ENCODE peak calls at places on chromosomes 11 and 22, in eight cellular contexts. K is right atrium auricular region, M is mammary epithelial cell, Y is brain microvascular endothelial cell, N is fibroblast of mammary gland, D is body of pancreas, Z is psoas muscle, I is SK-N-SH. E is an unnamed sample.

GRCh38 chr22:45263790-45264269 is 20.9 kb upstream of the UPK3A start:
- DNase-seq in K (peak; percentile 88), M (peak; percentile 91), Y (peak; percentile 61), N (peak; percentile 78), D (peak; percentile 88), Z (peak; percentile 88), I (peak; percentile 94), E (peak; percentile 64)

GRCh38 chr22:31036671-31037550 is 44.2 kb upstream of the SMTN start:
- DNase-seq in K (no peak), M (peak; percentile 67), Y (peak; percentile 10), N (peak; percentile 57), D (no peak), Z (no peak), I (no peak), E (no peak)

GRCh38 chr22:44667829-44668189 is 34.2 kb upstream of the PRR5 start:
- DNase-seq in K (no peak), M (no peak), Y (no peak), N (no peak), D (no peak), Z (peak; percentile 16), I (no peak), E (no peak)

GRCh38 chr11:71420455-71421241 is 27.5 kb downstream of the DHCR7 start:
- DNase-seq in K (no peak), M (peak; percentile 21), Y (peak; percentile 24), N (peak; percentile 66), D (peak; percentile 57), Z (no peak), I (peak; percentile 63), E (peak; percentile 41)

GRCh38 chr11:71240061-71240690 is 12.2 kb downstream of the SHANK2 start:
- DNase-seq in K (no peak), M (no peak), Y (no peak), N (no peak), D (no peak), Z (no peak), I (peak; percentile 3), E (no peak)

GRCh38 chr11:62449451-62449851 is 30.6 kb downstream of the SCGB1A1 start:
- DNase-seq in K (no peak), M (peak; percentile 73), Y (no peak), N (no peak), D (no peak), Z (no peak), I (no peak), E (no peak)

GRCh38 chr11:73661035-73661628 is 14.8 kb downstream of the PLEKHB1 start:
- DNase-seq in K (peak; percentile 88), M (peak; percentile 77), Y (peak; percentile 82), N (peak; percentile 80), D (peak; percentile 86), Z (peak; percentile 95), I (peak; percentile 97), E (peak; percentile 81)

GRCh38 chr11:114440121-114440860 is 1.0 kb downstream of the REXO2 start:
- DNase-seq in K (no peak), M (no peak), Y (no peak), N (no peak), D (no peak), Z (no peak), I (peak; percentile 46), E (no peak)

GRCh38 chr22:48754611-48755331 is 1072.9 kb downstream of the BRD1 start:
- DNase-seq in K (peak; percentile 32), M (no peak), Y (no peak), N (no peak), D (no peak), Z (no peak), I (no peak), E (no peak)

GRCh38 chr11:3808846-3809623 is 675 bp downstream of the PGAP2 start:
- DNase-seq in K (no peak), M (peak; percentile 70), Y (no peak), N (peak; percentile 69), D (peak; percentile 77), Z (no peak), I (peak; percentile 68), E (peak; percentile 44)

GRCh38 chr22:19325296-19325950 is 33.9 kb upstream of the CLTCL1 start:
- DNase-seq in K (no peak), M (peak; percentile 52), Y (peak; percentile 25), N (peak; percentile 88), D (no peak), Z (no peak), I (no peak), E (no peak)

GRCh38 chr22:29022101-29022817 is 39.4 kb downstream of the C22orf31 start:
- DNase-seq in K (no peak), M (no peak), Y (no peak), N (no peak), D (no peak), Z (no peak), I (no peak), E (no peak)

GRCh38 chr11:17013548-17014320 is 480 bp downstream of the PLEKHA7 start:
- DNase-seq in K (no peak), M (no peak), Y (no peak), N (no peak), D (peak; percentile 36), Z (peak; percentile 52), I (peak; percentile 64), E (no peak)

GRCh38 chr11:124474079-124474478 is 28.6 kb upstream of the OR8B8 start:
- DNase-seq in K (no peak), M (no peak), Y (no peak), N (no peak), D (no peak), Z (no peak), I (no peak), E (no peak)

DNA sequence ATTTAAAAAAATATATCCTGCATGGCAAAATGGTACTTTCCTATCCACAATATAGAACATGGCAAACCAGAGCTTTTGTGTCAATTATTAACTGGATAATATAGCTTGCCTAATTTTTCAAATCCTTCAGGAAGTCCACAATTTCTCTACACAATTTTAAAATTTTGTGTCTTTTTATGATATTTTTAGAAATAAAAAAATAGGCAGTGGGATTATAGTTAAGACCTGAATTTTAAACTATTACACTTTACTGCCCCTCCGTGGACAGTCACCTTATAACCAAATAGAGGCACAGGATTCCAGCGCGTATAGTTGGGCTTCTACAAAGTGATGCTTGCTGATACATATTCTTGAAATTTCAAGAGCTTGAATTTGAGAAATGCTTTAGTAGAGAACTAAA is 2.1 kb upstream of the DMC1 start:
- DNase-seq in K (no peak), M (peak; percentile 32), Y (peak; percentile 65), N (peak; percentile 67), D (peak; percentile 63), Z (no peak), I (peak; percentile 30), E (peak; percentile 63)
- TF ChIP-seq CTCF in K (peak; percentile 63), M (peak; percentile 52), Y (peak; percentile 56), N (peak; percentile 53), D (peak; percentile 47), Z (peak; percentile 57), I (peak; percentile 56), E (peak; percentile 55)

DNA sequence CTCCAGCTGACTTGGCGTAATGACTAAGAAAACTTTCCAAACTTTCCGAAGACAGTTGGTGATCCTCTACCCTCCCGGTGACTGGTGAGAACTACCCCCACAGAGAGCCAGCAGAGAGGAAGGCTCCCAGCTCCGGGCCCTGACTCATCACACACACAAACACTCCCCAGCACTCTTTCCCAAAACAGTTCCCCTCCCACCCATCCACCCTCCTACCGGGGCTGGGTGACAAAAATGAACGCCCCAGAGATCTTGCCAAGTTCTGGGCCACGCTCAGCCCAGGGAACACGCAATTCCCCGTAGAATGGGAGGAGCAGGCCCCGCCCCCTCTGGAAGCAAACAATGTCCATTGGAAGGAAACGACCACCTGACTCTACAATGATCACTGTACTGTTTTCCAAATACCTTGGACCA is 21.3 kb upstream of the JAM3 start:
- DNase-seq in K (peak; percentile 95), M (peak; percentile 73), Y (peak; percentile 55), N (peak; percentile 93), D (peak; percentile 38), Z (peak; percentile 89), I (no peak), E (peak; percentile 58)
- H3K4me3 ChIP-seq in K (no peak overlapping the region), M (no peak overlapping the region), Y (peak overlapping the region; percentile 24), N (peak overlapping the region; percentile 4), D (no peak overlapping the region), Z (peak overlapping the region; percentile 25), I (no peak overlapping the region), E (peak overlapping the region; percentile 8)

GRCh38 chr11:133898031-133898769 is 52.9 kb upstream of the SPATA19 start:
- DNase-seq in K (no peak), M (no peak), Y (no peak), N (no peak), D (no peak), Z (no peak), I (no peak), E (no peak)
- TF ChIP-seq CTCF in K (no peak), M (no peak), Y (no peak), N (no peak), D (no peak), Z (no peak), I (no peak), E (no peak)

GRCh38 chr22:27798526-27799333 is 2.8 kb downstream of the MN1 start:
- DNase-seq in K (no peak), M (no peak), Y (no peak), N (no peak), D (no peak), Z (no peak), I (no peak), E (peak; percentile 48)
- H3K4me3 ChIP-seq in K (peak overlapping the region; percentile 74), M (no peak overlapping the region), Y (peak overlapping the region; percentile 26), N (no peak overlapping the region), D (no peak overlapping the region), Z (peak overlapping the region; percentile 95), I (no peak overlapping the region), E (peak overlapping the region; percentile 14)

GRCh38 chr11:123060265-123061000 is 1.5 kb downstream of the HSPA8 start:
- DNase-seq in K (peak; percentile 48), M (no peak), Y (no peak), N (no peak), D (no peak), Z (no peak), I (no peak), E (no peak)

GRCh38 chr11:123063396-123064267 is 1.7 kb upstream of the HSPA8 start:
- DNase-seq in K (peak; percentile 73), M (peak; percentile 60), Y (peak; percentile 53), N (peak; percentile 72), D (peak; percentile 69), Z (peak; percentile 66), I (no peak), E (peak; percentile 78)

GRCh38 chr11:123062892-123063395 is 1.0 kb upstream of the HSPA8 start:
- DNase-seq in K (no peak), M (no peak), Y (peak; percentile 28), N (peak; percentile 54), D (no peak), Z (no peak), I (no peak), E (no peak)

GRCh38 chr11:123061403-123062157 is at the start of gene HSPA8:
- DNase-seq in K (peak; percentile 79), M (peak; percentile 69), Y (peak; percentile 44), N (peak; percentile 58), D (peak; percentile 75), Z (peak; percentile 91), I (peak; percentile 36), E (peak; percentile 49)

DNA sequence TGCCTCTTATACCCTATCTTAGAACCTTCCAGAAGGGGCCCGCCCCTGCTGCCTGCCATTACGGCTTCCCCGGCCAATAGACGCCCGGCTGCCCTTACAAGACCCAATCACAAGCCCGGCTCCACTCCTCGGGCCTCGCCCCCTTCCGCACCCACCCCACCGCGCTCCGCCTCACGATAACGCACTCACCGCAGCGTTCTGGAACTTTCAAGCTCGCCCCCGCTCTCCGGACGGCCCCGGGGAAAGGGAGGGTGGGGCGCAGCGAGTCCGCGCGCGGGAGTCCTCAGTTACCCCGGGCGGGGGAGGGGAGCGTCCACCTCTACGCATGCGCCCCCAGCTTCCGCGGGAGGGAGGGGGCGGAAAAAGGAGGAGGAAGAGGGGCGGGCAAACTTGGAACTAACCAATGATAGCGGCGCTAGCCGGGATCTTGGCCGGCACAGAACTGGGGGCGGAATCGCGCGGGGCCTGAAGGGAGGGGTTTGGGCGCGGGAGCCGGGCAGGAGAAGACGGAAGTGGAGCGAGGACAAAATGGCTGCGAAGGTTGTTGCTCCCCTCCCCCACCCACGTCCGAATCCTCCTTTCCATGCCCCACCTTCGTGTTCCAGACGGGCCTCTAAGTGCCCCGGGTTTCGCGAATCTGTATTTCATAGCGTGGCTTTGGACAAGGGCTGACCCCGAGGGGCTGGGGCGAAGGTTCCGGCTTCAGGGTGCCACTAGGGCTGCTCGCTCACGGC is 389 bp upstream of the HSPA8 start:
- DNase-seq in K (peak; percentile 100), M (peak; percentile 100), Y (peak; percentile 100), N (peak; percentile 99), D (peak; percentile 99), Z (peak; percentile 100), I (peak; percentile 94), E (peak; percentile 100)
- TF ChIP-seq CTCF in K (no peak), M (no peak), Y (no peak), N (no peak), D (no peak), Z (no peak), I (no peak), E (peak; percentile 1)

E was measured in astrocyte of the spinal cord.